ENCODE peak calls at places on chromosomes 5 and 9, in seven cellular contexts. T, M, E, N, A, I and D are unnamed samples.

GRCh38 chr5:67160985-67161384 is 35.6 kb downstream of the CD180 start:
- DNase-seq in T (peak), M (no peak), E (peak), N (peak), A (peak), I (no peak), D (no peak)

GRCh38 chr5:110386782-110387181 is 339.7 kb downstream of the TMEM232 start:
- DNase-seq in T (peak), M (peak), E (no peak), N (peak), A (no peak), I (no peak), D (no peak)

GRCh38 chr5:108654042-108654441 is 93.7 kb upstream of the FER start:
- DNase-seq in T (peak), M (no peak), E (peak), N (no peak), A (peak), I (no peak), D (no peak)

GRCh38 chr9:116644099-116644688 is 42.9 kb upstream of the TRIM32 start:
- DNase-seq in T (peak), M (no peak), E (no peak), N (peak), A (no peak), I (no peak), D (no peak)

GRCh38 chr5:17096975-17097695 is 120.3 kb upstream of the BASP1 start:
- DNase-seq in T (no peak), M (peak), E (no peak), N (no peak), A (no peak), I (peak), D (no peak)

GRCh38 chr9:95157491-95158151 is 159.9 kb downstream of the FANCC start:
- DNase-seq in T (peak), M (no peak), E (peak), N (peak), A (no peak), I (no peak), D (peak)

GRCh38 chr5:149141957-149142851 is 911 bp downstream of the ABLIM3 start:
- DNase-seq in T (peak), M (peak), E (peak), N (no peak), A (no peak), I (peak), D (no peak)

GRCh38 chr9:127307802-127308201 is 43.2 kb downstream of the GARNL3 start:
- DNase-seq in T (no peak), M (no peak), E (no peak), N (no peak), A (no peak), I (no peak), D (no peak)

GRCh38 chr5:122435738-122436137 is 123.7 kb downstream of the SNCAIP start:
- DNase-seq in T (no peak), M (no peak), E (no peak), N (no peak), A (no peak), I (no peak), D (no peak)

GRCh38 chr9:38622083-38622674 is 1.8 kb upstream of the ANKRD18A start:
- DNase-seq in T (no peak), M (peak), E (no peak), N (no peak), A (no peak), I (peak), D (no peak)